ENCODE peak calls at places on chromosomes 12 and 14, in seven cellular contexts. A is spleen, B is sigmoid colon, W is transverse colon, M is suprapubic skin, V is esophagus muscularis mucosa, Y is stomach. X is an unnamed sample.

GRCh38 chr12:94969424-94969823 is 34.1 kb downstream of the NDUFA12 start:
- DNase-seq in W (no peak), V (no peak), A (no peak), Y (no peak), M (no peak), B (no peak), X (no peak)

GRCh38 chr14:80638620-80639215 is 302.8 kb downstream of the CEP128 start:
- DNase-seq in B (no peak), A (no peak), M (no peak), W (no peak), Y (no peak), V (no peak), X (no peak)

GRCh38 chr12:6432991-6433390 is 11.8 kb upstream of the CD27 start:
- DNase-seq in W (no peak), V (no peak), M (no peak), Y (no peak), B (no peak), A (no peak), X (no peak)

GRCh38 chr12:104226672-104227071 is 11.1 kb downstream of the TXNRD1 start:
- DNase-seq in V (no peak), A (no peak), M (no peak), B (no peak), Y (no peak), W (no peak), X (no peak)

GRCh38 chr12:74626397-74626796 is 88.8 kb downstream of the ATXN7L3B start:
- DNase-seq in W (no peak), M (no peak), A (no peak), V (no peak), Y (no peak), B (no peak), X (no peak)

GRCh38 chr14:72822946-72823611 is 70.8 kb downstream of the DPF3 start:
- DNase-seq in M (peak; percentile 16), B (no peak), V (no peak), Y (no peak), W (no peak), A (no peak), X (no peak)

GRCh38 chr12:108696111-108696995 is 35.0 kb downstream of the CORO1C start:
- DNase-seq in Y (no peak), B (peak; percentile 86), M (no peak), W (no peak), A (no peak), V (peak; percentile 94), X (peak; percentile 70)

GRCh38 chr12:68080577-68080976 is 79.0 kb downstream of the IFNG start:
- DNase-seq in M (no peak), B (no peak), W (no peak), Y (no peak), V (no peak), A (no peak), X (no peak)

GRCh38 chr12:108668532-108668931 is 34.8 kb upstream of the SELPLG start:
- DNase-seq in W (no peak), Y (no peak), V (no peak), A (no peak), B (no peak), M (no peak), X (no peak)

GRCh38 chr14:101112351-101113107 is 209.0 kb upstream of the RTL1 start:
- DNase-seq in B (peak; percentile 55), M (peak; percentile 49), A (peak; percentile 70), W (no peak), V (peak; percentile 79), Y (peak; percentile 18), X (no peak)

GRCh38 chr14:67444395-67444794 is 32.4 kb upstream of the PLEK2 start:
- DNase-seq in W (no peak), A (no peak), V (no peak), Y (no peak), M (no peak), B (no peak), X (no peak)

GRCh38 chr14:101839236-101839635 is 77.7 kb downstream of the PPP2R5C start:
- DNase-seq in V (no peak), A (peak; percentile 83), W (peak; percentile 39), B (no peak), Y (no peak), M (no peak), X (no peak)

GRCh38 chr12:1595690-1596347 is 1.4 kb upstream of the FBXL14 start:
- DNase-seq in Y (no peak), M (no peak), B (no peak), V (no peak), A (no peak), W (peak; percentile 33), X (no peak)

GRCh38 chr12:114399664-114400211 is 6.2 kb downstream of the TBX5 start:
- DNase-seq in A (no peak), B (peak; percentile 35), M (no peak), V (no peak), Y (no peak), W (no peak), X (no peak)

GRCh38 chr12:122200541-122201175 is 2.9 kb upstream of the B3GNT4 start:
- DNase-seq in M (no peak), V (no peak), W (no peak), Y (no peak), A (peak; percentile 51), B (no peak), X (no peak)

GRCh38 chr14:57420986-57421385 is 30.6 kb downstream of the NAA30 start:
- DNase-seq in A (no peak), W (no peak), V (no peak), B (no peak), M (no peak), Y (no peak), X (no peak)

GRCh38 chr12:99767809-99768208 is 120.3 kb downstream of the GARIN6 start:
- DNase-seq in M (no peak), B (no peak), A (no peak), V (no peak), W (no peak), Y (no peak), X (no peak)

GRCh38 chr14:49863483-49864262 is 11.1 kb upstream of the NEMF start:
- DNase-seq in V (no peak), M (no peak), W (no peak), A (no peak), B (no peak), Y (no peak), X (no peak)

GRCh38 chr14:49868720-49869114 is 16.1 kb upstream of the NEMF start:
- DNase-seq in W (no peak), M (no peak), V (no peak), B (no peak), A (no peak), Y (no peak), X (no peak)

GRCh38 chr14:49867831-49868719 is 15.5 kb upstream of the NEMF start:
- DNase-seq in Y (peak; percentile 98), A (peak; percentile 100), M (peak; percentile 99), B (peak; percentile 98), W (peak; percentile 99), V (peak; percentile 99), X (peak; percentile 93)

GRCh38 chr14:49861923-49862673 is 9.5 kb upstream of the NEMF start:
- DNase-seq in M (peak; percentile 93), W (peak; percentile 88), Y (peak; percentile 87), V (peak; percentile 97), A (peak; percentile 94), B (peak; percentile 95), X (peak; percentile 89)

GRCh38 chr14:49865431-49865859 is 12.9 kb upstream of the NEMF start:
- DNase-seq in B (peak; percentile 85), V (peak; percentile 96), M (peak; percentile 84), A (peak; percentile 93), W (peak; percentile 89), Y (peak; percentile 86), X (peak; percentile 78)
- TF ChIP-seq POLR2AphosphoS5 in B (no peak), V (no peak), M (no peak), A (no peak), W (no peak), Y (no peak), X (no peak)

DNA sequence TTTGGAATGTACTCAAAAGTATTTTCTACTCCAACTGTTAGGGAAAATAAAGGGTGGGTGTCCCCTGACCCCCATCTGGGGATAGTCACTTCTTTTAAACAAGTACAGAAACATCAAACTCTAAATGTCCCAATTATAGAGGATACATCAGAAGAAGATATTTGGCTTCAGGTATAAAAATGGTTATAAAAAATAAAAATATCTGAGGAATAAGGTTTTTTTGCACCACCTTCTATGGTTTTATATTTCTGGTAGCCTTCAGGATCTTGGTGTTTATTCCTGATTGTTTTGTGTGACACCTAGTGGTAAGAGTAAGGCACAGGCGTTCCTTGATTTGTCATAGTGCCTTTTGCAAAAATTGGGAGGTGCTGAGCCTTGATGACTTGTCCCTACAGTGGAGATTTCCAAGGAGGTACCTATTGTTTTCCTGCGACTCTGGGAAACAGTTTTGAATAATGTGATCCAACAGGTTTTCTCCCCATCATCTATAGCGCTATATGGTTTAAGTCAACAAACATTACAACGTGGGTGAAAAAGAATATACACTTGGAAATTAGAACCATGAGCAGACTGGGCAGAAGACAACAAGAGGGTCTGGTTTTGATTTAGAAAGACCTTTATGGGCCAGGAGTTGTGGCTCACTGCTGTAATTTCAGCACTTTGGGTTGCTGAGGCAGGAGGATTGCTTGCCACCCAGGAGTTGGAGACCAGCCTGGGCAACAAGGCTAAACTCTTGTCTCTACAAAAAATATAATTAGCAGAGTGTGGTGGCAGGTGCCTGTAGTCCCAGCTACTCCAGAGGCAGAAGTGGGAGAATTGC is 2.5 kb upstream of the NFKBIA start:
- DNase-seq in B (peak; percentile 70), Y (no peak), A (no peak), W (no peak), M (no peak), V (no peak), X (no peak)
- TF ChIP-seq POLR2AphosphoS5 in B (no peak), Y (no peak), A (no peak), W (no peak), M (no peak), V (peak; percentile 49), X (no peak)

GRCh38 chr14:91118511-91119068 is 4.7 kb downstream of the DGLUCY start:
- DNase-seq in A (no peak), V (no peak), M (no peak), B (no peak), W (no peak), Y (no peak), X (no peak)

GRCh38 chr14:91117960-91118359 is 4.1 kb downstream of the DGLUCY start:
- DNase-seq in W (no peak), B (no peak), A (peak; percentile 7), Y (no peak), M (no peak), V (no peak), X (no peak)

GRCh38 chr14:91116913-91117588 is 3.2 kb downstream of the DGLUCY start:
- DNase-seq in W (no peak), A (no peak), B (no peak), M (no peak), Y (no peak), V (no peak), X (no peak)

GRCh38 chr14:91123201-91123600 is 9.3 kb downstream of the DGLUCY start:
- DNase-seq in W (no peak), A (peak; percentile 33), V (no peak), B (peak; percentile 85), M (no peak), Y (no peak), X (no peak)

GRCh38 chr14:91119556-91120311 is 5.9 kb downstream of the DGLUCY start:
- DNase-seq in A (no peak), W (peak; percentile 50), Y (peak; percentile 33), B (no peak), V (no peak), M (no peak), X (peak; percentile 52)
- TF ChIP-seq POLR2AphosphoS5 in A (no peak), W (peak; percentile 29), Y (no peak), B (no peak), V (peak; percentile 32), M (no peak), X (no peak)

DNA sequence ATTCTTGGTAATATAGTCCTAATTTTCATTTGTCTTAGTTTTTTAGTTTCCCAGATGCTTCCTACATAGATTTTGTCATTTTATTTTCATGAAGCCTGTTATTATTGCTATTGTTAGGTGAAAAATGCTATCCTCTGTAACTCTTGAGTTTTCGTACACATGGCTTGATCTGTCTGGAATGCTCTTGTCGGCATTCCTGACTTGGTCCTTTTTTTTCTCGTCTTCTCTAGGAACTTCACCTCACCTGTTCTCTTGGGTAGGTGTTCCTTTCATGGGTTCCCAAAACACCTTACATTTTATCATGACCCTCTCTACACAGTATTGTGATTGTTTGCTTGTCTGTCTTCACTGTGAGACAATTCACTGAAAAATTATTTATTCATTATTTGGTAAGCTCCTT is 267.4 kb downstream of the TMTC2 start:
- DNase-seq in W (no peak), Y (no peak), B (no peak), V (no peak), M (no peak), A (no peak), X (no peak)
- TF ChIP-seq POLR2AphosphoS5 in W (no peak), Y (no peak), B (no peak), V (no peak), M (no peak), A (no peak), X (no peak)